ENCODE peak calls at places on chromosomes 7 and 10, in seven cellular contexts. One of them, this sample, is unnamed.

GRCh38 chr10:35959103-35959740 is 317.1 kb upstream of the FZD8 start:
- DNase-seq in SK-N-SH: no peak
- DNase-seq in K562: no peak
- DNase-seq in HCT116: no peak
- DNase-seq in GM12878: no peak
- DNase-seq in H1: no peak
- DNase-seq in HepG2: no peak
- DNase-seq in this sample: no peak

GRCh38 chr10:69479241-69479730 is 28.0 kb downstream of the TSPAN15 start:
- DNase-seq in SK-N-SH: peak; percentile 56
- DNase-seq in H1: no peak
- DNase-seq in GM12878: no peak
- DNase-seq in HCT116: no peak
- DNase-seq in HepG2: no peak
- DNase-seq in K562: no peak
- DNase-seq in this sample: no peak

GRCh38 chr10:48774416-48775205 is 89.9 kb downstream of the WDFY4 start:
- DNase-seq in K562: no peak
- DNase-seq in GM12878: no peak
- DNase-seq in HepG2: no peak
- DNase-seq in H1: no peak
- DNase-seq in HCT116: no peak
- DNase-seq in SK-N-SH: no peak
- DNase-seq in this sample: no peak

GRCh38 chr7:91079491-91079890 is 184.7 kb upstream of the FZD1 start:
- DNase-seq in K562: no peak
- DNase-seq in HepG2: no peak
- DNase-seq in HCT116: no peak
- DNase-seq in GM12878: no peak
- DNase-seq in H1: no peak
- DNase-seq in SK-N-SH: no peak
- DNase-seq in this sample: no peak

GRCh38 chr7:107890493-107890961 is 456 bp upstream of the DLD start:
- DNase-seq in HepG2: no peak
- DNase-seq in SK-N-SH: peak; percentile 65
- DNase-seq in H1: no peak
- DNase-seq in K562: no peak
- DNase-seq in HCT116: no peak
- DNase-seq in GM12878: no peak
- DNase-seq in this sample: no peak

GRCh38 chr10:96370575-96371157 is 11.9 kb upstream of the OPALIN start:
- DNase-seq in SK-N-SH: peak; percentile 84
- DNase-seq in HepG2: peak; percentile 24
- DNase-seq in H1: peak; percentile 88
- DNase-seq in K562: peak; percentile 63
- DNase-seq in GM12878: no peak
- DNase-seq in HCT116: peak; percentile 44
- DNase-seq in this sample: peak; percentile 50

GRCh38 chr10:63866747-63867140 is 345.5 kb downstream of the REEP3 start:
- DNase-seq in K562: peak; percentile 10
- DNase-seq in GM12878: no peak
- DNase-seq in HCT116: peak; percentile 51
- DNase-seq in H1: no peak
- DNase-seq in HepG2: peak; percentile 3
- DNase-seq in SK-N-SH: peak; percentile 37
- DNase-seq in this sample: no peak

GRCh38 chr7:47693161-47693740 is 111.3 kb upstream of the TNS3 start:
- DNase-seq in HepG2: no peak
- DNase-seq in H1: no peak
- DNase-seq in SK-N-SH: no peak
- DNase-seq in HCT116: no peak
- DNase-seq in K562: no peak
- DNase-seq in GM12878: no peak
- DNase-seq in this sample: no peak

GRCh38 chr7:142614116-142614515 is 135.2 kb upstream of the PRSS1 start:
- DNase-seq in K562: no peak
- DNase-seq in H1: no peak
- DNase-seq in HepG2: no peak
- DNase-seq in HCT116: no peak
- DNase-seq in GM12878: no peak
- DNase-seq in SK-N-SH: no peak
- DNase-seq in this sample: no peak

GRCh38 chr10:53754851-53755250 is 982.3 kb upstream of the MBL2 start:
- DNase-seq in SK-N-SH: no peak
- DNase-seq in H1: no peak
- DNase-seq in K562: no peak
- DNase-seq in HCT116: no peak
- DNase-seq in HepG2: no peak
- DNase-seq in GM12878: no peak
- DNase-seq in this sample: no peak

GRCh38 chr7:107998660-107999480 is 4.1 kb downstream of the LAMB1 start:
- DNase-seq in GM12878: no peak
- DNase-seq in HepG2: no peak
- DNase-seq in H1: no peak
- DNase-seq in K562: no peak
- DNase-seq in SK-N-SH: no peak
- DNase-seq in HCT116: no peak
- DNase-seq in this sample: no peak

GRCh38 chr7:153088601-153089000 is 329.0 kb downstream of the ACTR3B start:
- DNase-seq in H1: no peak
- DNase-seq in HepG2: no peak
- DNase-seq in SK-N-SH: no peak
- DNase-seq in GM12878: no peak
- DNase-seq in HCT116: no peak
- DNase-seq in K562: no peak
- DNase-seq in this sample: no peak

GRCh38 chr10:50396491-50397311 is 145.4 kb upstream of the ASAH2 start:
- DNase-seq in H1: no peak
- DNase-seq in K562: peak; percentile 75
- DNase-seq in HCT116: no peak
- DNase-seq in GM12878: no peak
- DNase-seq in HepG2: no peak
- DNase-seq in SK-N-SH: no peak
- DNase-seq in this sample: no peak

GRCh38 chr7:87933953-87934698 is at the start of gene ADAM22:
- DNase-seq in HepG2: peak; percentile 78
- DNase-seq in GM12878: peak; percentile 83
- DNase-seq in H1: peak; percentile 87
- DNase-seq in SK-N-SH: peak; percentile 98
- DNase-seq in HCT116: peak; percentile 87
- DNase-seq in K562: peak; percentile 59
- DNase-seq in this sample: peak; percentile 89

GRCh38 chr7:87933605-87933952 is 472 bp upstream of the ADAM22 start:
- DNase-seq in HCT116: no peak
- DNase-seq in HepG2: no peak
- DNase-seq in H1: no peak
- DNase-seq in GM12878: no peak
- DNase-seq in K562: no peak
- DNase-seq in SK-N-SH: no peak
- DNase-seq in this sample: no peak

GRCh38 chr7:87934699-87935372 is 785 bp downstream of the ADAM22 start:
- DNase-seq in GM12878: no peak
- DNase-seq in H1: peak; percentile 70
- DNase-seq in HCT116: no peak
- DNase-seq in K562: no peak
- DNase-seq in HepG2: no peak
- DNase-seq in SK-N-SH: peak; percentile 81
- DNase-seq in this sample: peak; percentile 9

GRCh38 chr7:87941138-87941537 is 7.1 kb downstream of the ADAM22 start:
- DNase-seq in HepG2: no peak
- DNase-seq in K562: no peak
- DNase-seq in GM12878: no peak
- DNase-seq in HCT116: no peak
- DNase-seq in H1: no peak
- DNase-seq in SK-N-SH: no peak
- DNase-seq in this sample: no peak

DNA sequence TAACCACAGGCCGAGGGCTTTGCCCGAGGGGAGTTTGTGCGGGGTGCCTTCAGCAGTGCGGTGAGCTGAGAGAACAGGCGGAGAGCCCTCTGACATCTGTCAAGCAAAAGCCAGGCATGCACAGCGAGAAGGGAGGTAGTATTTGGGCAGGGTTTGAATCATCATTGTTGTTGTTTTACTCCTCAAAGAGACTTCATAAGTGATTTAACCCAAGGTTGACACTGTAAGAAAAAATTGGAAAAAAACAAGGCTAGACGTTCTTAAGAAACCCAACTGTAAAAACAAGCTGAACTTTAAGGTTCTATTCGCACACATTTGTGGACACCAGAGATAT is 1.3 kb downstream of the ADAM22 start:
- DNase-seq in GM12878: no peak
- DNase-seq in H1: no peak
- DNase-seq in HCT116: no peak
- DNase-seq in HepG2: no peak
- DNase-seq in SK-N-SH: no peak
- DNase-seq in K562: no peak
- DNase-seq in this sample: no peak
- H3K9ac ChIP-seq in GM12878: peak overlapping the region; percentile 74
- H3K9ac ChIP-seq in H1: no peak overlapping the region
- H3K9ac ChIP-seq in HCT116: no peak overlapping the region
- H3K9ac ChIP-seq in HepG2: no peak overlapping the region
- H3K9ac ChIP-seq in SK-N-SH: no peak overlapping the region
- H3K9ac ChIP-seq in K562: no peak overlapping the region
- H3K9ac ChIP-seq in this sample: no peak overlapping the region

GRCh38 chr10:32906595-32906994 is 51.4 kb downstream of the ITGB1 start:
- DNase-seq in K562: no peak
- DNase-seq in GM12878: no peak
- DNase-seq in HCT116: no peak
- DNase-seq in SK-N-SH: no peak
- DNase-seq in HepG2: no peak
- DNase-seq in H1: no peak
- DNase-seq in this sample: no peak

GRCh38 chr10:32909461-32909860 is 48.6 kb downstream of the ITGB1 start:
- DNase-seq in K562: no peak
- DNase-seq in H1: no peak
- DNase-seq in HepG2: no peak
- DNase-seq in HCT116: no peak
- DNase-seq in GM12878: no peak
- DNase-seq in SK-N-SH: no peak
- DNase-seq in this sample: no peak

GRCh38 chr10:32911285-32912016 is 46.6 kb downstream of the ITGB1 start:
- DNase-seq in HepG2: no peak
- DNase-seq in HCT116: no peak
- DNase-seq in SK-N-SH: no peak
- DNase-seq in K562: no peak
- DNase-seq in H1: no peak
- DNase-seq in GM12878: no peak
- DNase-seq in this sample: no peak

DNA sequence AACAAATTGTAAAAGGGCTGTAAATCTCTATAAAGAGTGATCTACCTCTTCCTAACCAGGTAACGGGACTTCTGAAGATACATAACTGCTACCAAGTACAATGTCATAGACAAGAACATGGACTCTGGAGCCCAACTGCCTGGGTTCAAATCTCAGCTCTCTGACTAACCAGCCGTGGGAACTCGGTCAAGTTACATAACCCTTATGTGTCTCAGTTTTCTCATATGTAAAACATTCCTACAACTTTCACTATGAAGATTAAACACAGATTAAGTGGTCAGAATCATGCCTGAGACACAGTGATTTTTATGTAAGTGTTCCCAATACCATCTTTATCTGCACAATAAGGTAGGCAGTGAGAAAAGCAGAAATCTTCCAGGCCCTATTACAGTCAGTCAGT is 52.6 kb downstream of the ITGB1 start:
- DNase-seq in SK-N-SH: no peak
- DNase-seq in HepG2: no peak
- DNase-seq in GM12878: no peak
- DNase-seq in H1: no peak
- DNase-seq in K562: no peak
- DNase-seq in HCT116: no peak
- DNase-seq in this sample: no peak
- H3K4me1 ChIP-seq in SK-N-SH: no peaks in the 10 kb centered on the region
- H3K4me1 ChIP-seq in HepG2: peaks cover 7% of the 10 kb centered on the region
- H3K4me1 ChIP-seq in GM12878: no peaks in the 10 kb centered on the region
- H3K4me1 ChIP-seq in H1: no peaks in the 10 kb centered on the region
- H3K4me1 ChIP-seq in K562: no peaks in the 10 kb centered on the region
- H3K4me1 ChIP-seq in HCT116: no peaks in the 10 kb centered on the region
- H3K4me1 ChIP-seq in this sample: no peaks in the 10 kb centered on the region

DNA sequence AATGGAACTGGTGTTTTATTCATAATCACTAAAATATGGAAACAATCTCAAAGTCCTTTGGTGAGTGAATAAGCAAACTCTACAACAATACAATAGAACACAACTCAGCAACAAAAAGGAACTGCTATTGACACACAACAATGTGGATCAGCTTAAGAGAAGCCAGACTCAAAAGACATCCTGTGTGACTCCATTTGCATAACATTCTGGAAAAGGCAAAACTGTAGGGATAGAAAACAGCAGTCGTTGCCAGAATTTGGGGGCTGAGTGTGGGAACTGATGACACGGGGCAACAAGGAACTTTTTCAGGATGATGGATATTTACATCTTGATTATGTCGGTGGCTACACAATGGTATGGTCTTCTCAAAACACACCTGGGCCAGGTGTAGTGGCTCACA is 32.4 kb upstream of the SVIL start:
- DNase-seq in H1: no peak
- DNase-seq in HepG2: no peak
- DNase-seq in HCT116: no peak
- DNase-seq in GM12878: no peak
- DNase-seq in K562: no peak
- DNase-seq in SK-N-SH: no peak
- DNase-seq in this sample: peak; percentile 51
- TF ChIP-seq YY1 in H1: no peak
- TF ChIP-seq YY1 in HepG2: no peak
- TF ChIP-seq YY1 in HCT116: no peak
- TF ChIP-seq YY1 in GM12878: no peak
- TF ChIP-seq YY1 in K562: no peak
- TF ChIP-seq YY1 in SK-N-SH: no peak
- TF ChIP-seq YY1 in this sample: no peak

GRCh38 chr10:43437141-43437860 is 390 bp downstream of the ZNF487 start:
- DNase-seq in HCT116: no peak
- DNase-seq in K562: no peak
- DNase-seq in HepG2: no peak
- DNase-seq in SK-N-SH: no peak
- DNase-seq in H1: no peak
- DNase-seq in GM12878: no peak
- DNase-seq in this sample: no peak
- H3K9ac ChIP-seq in HCT116: peak overlapping the region; percentile 100
- H3K9ac ChIP-seq in K562: peak overlapping the region; percentile 100
- H3K9ac ChIP-seq in HepG2: peak overlapping the region; percentile 100
- H3K9ac ChIP-seq in SK-N-SH: peak overlapping the region; percentile 99
- H3K9ac ChIP-seq in H1: peak overlapping the region; percentile 52
- H3K9ac ChIP-seq in GM12878: peak overlapping the region; percentile 94
- H3K9ac ChIP-seq in this sample: peak overlapping the region; percentile 91

This sample was measured in NT2/D1.